ENCODE peak calls at places on chromosomes 2 and 18, in four cellular contexts. B, D, G and E are unnamed samples.
A peak's percentile ranks its signal among the peaks of the same experiment; 100 is the strongest.

GRCh38 chr2:240919161-240919781 is 13.1 kb downstream of the CROCC2 start:
- DNase-seq in B (peak; percentile 10), D (no peak), G (no peak), E (no peak)

GRCh38 chr2:225270053-225270452 is 129.5 kb upstream of the NYAP2 start:
- DNase-seq in B (no peak), D (no peak), G (no peak), E (no peak)

GRCh38 chr18:21179590-21180220 is 62.3 kb upstream of the GREB1L start:
- DNase-seq in B (no peak), D (peak; percentile 62), G (peak; percentile 57), E (peak; percentile 44)

GRCh38 chr18:56973487-56973886 is 173.4 kb upstream of the BOD1L2 start:
- DNase-seq in B (no peak), D (no peak), G (no peak), E (peak; percentile 13)

GRCh38 chr2:112491946-112492345 is 10.0 kb downstream of the TTL start:
- DNase-seq in B (no peak), D (no peak), G (no peak), E (no peak)

GRCh38 chr2:28713582-28714292 is 37.9 kb upstream of the PPP1CB start:
- DNase-seq in B (no peak), D (peak; percentile 80), G (no peak), E (peak; percentile 75)

GRCh38 chr2:20737505-20737904 is 70.6 kb downstream of the GDF7 start:
- DNase-seq in B (no peak), D (no peak), G (no peak), E (no peak)

GRCh38 chr18:41599529-41599928 is 355.5 kb upstream of the PIK3C3 start:
- DNase-seq in B (no peak), D (no peak), G (no peak), E (no peak)

GRCh38 chr2:42245392-42245791 is 76.2 kb downstream of the EML4 start:
- DNase-seq in B (no peak), D (no peak), G (no peak), E (no peak)

GRCh38 chr2:97664636-97664970 is 759 bp upstream of the ACTR1B start:
- DNase-seq in B (no peak), D (no peak), G (no peak), E (no peak)

GRCh38 chr2:66569321-66569851 is 134.5 kb downstream of the MEIS1 start:
- DNase-seq in B (no peak), D (no peak), G (no peak), E (no peak)

GRCh38 chr2:76381624-76382023 is 670.9 kb upstream of the GCFC2 start:
- DNase-seq in B (no peak), D (no peak), G (no peak), E (no peak)

GRCh38 chr18:32576296-32576916 is 105.7 kb upstream of the GAREM1 start:
- DNase-seq in B (peak; percentile 27), D (peak; percentile 7), G (no peak), E (peak; percentile 9)

GRCh38 chr18:52617931-52618330 is 277.9 kb downstream of the DCC start:
- DNase-seq in B (no peak), D (no peak), G (no peak), E (peak; percentile 3)

GRCh38 chr2:24101992-24102391 is 17.4 kb upstream of the TP53I3 start:
- DNase-seq in B (no peak), D (no peak), G (no peak), E (no peak)

GRCh38 chr2:117862459-117862858 is 48.0 kb downstream of the DDX18 start:
- DNase-seq in B (no peak), D (no peak), G (no peak), E (no peak)

GRCh38 chr2:43462866-43463641 is 132.8 kb downstream of the THADA start:
- DNase-seq in B (no peak), D (no peak), G (peak; percentile 38), E (no peak)

GRCh38 chr2:95401480-95401879 is 1.0 kb upstream of the FAHD2A start:
- DNase-seq in B (no peak), D (no peak), G (no peak), E (no peak)

GRCh38 chr18:48918660-48919415 is 31.9 kb downstream of the SMAD7 start:
- DNase-seq in B (no peak), D (no peak), G (no peak), E (no peak)

GRCh38 chr18:62118324-62118723 is 68.5 kb downstream of the PIGN start:
- DNase-seq in B (no peak), D (no peak), G (no peak), E (no peak)

GRCh38 chr2:55115795-55116597 is 65.7 kb upstream of the RTN4 start:
- DNase-seq in B (no peak), D (peak; percentile 72), G (no peak), E (peak; percentile 72)

GRCh38 chr2:176493221-176493825 is 224.1 kb downstream of the MTX2 start:
- DNase-seq in B (no peak), D (no peak), G (no peak), E (no peak)

GRCh38 chr2:46648141-46648742 is 168.9 kb downstream of the TMEM247 start:
- DNase-seq in B (no peak), D (peak; percentile 90), G (no peak), E (peak; percentile 94)

GRCh38 chr2:61645911-61646310 is 107.8 kb upstream of the XPO1 start:
- DNase-seq in B (no peak), D (peak; percentile 65), G (no peak), E (peak; percentile 74)

GRCh38 chr2:174610243-174610995 is 12.8 kb upstream of the WIPF1 start:
- DNase-seq in B (no peak), D (no peak), G (no peak), E (no peak)

GRCh38 chr18:70553245-70553960 is 264.6 kb downstream of the SOCS6 start:
- DNase-seq in B (no peak), D (no peak), G (no peak), E (no peak)

GRCh38 chr2:148532049-148532428 is 112.5 kb upstream of the EPC2 start:
- DNase-seq in B (no peak), D (no peak), G (no peak), E (no peak)

GRCh38 chr2:217788669-217789002 is 214.2 kb downstream of the TNS1 start:
- DNase-seq in B (no peak), D (no peak), G (no peak), E (no peak)

GRCh38 chr2:217790681-217791392 is 212.0 kb downstream of the TNS1 start:
- DNase-seq in B (no peak), D (peak; percentile 70), G (peak; percentile 27), E (peak; percentile 82)

GRCh38 chr2:217789003-217789735 is 213.6 kb downstream of the TNS1 start:
- DNase-seq in B (peak; percentile 88), D (peak; percentile 57), G (peak; percentile 85), E (peak; percentile 42)

GRCh38 chr2:217789736-217790181 is 213.0 kb downstream of the TNS1 start:
- DNase-seq in B (no peak), D (no peak), G (peak; percentile 27), E (no peak)

DNA sequence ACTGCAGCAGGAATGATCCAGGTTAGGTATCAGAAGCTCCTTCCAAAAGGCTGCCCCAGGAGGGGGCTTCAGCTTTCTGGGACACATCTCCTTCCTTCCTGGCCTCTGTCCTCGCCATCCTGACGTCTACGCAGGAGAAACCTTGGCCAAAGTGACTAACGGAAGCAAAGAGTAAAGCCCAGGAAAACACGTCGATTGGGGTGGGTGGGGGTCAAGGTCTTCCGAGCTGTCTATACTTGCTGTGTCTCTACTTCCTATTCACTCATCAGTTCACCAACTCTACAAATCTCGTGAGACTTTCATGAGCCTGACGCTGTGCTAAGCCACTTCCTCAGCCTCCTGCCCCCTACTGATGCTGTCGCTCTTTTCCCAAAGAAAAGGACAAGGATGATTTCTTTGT is 212.6 kb downstream of the TNS1 start:
- DNase-seq in B (no peak), D (no peak), G (peak; percentile 24), E (no peak)
- TF ChIP-seq CTCF in B (peak; percentile 21), D (no peak), G (no peak), E (no peak)

DNA sequence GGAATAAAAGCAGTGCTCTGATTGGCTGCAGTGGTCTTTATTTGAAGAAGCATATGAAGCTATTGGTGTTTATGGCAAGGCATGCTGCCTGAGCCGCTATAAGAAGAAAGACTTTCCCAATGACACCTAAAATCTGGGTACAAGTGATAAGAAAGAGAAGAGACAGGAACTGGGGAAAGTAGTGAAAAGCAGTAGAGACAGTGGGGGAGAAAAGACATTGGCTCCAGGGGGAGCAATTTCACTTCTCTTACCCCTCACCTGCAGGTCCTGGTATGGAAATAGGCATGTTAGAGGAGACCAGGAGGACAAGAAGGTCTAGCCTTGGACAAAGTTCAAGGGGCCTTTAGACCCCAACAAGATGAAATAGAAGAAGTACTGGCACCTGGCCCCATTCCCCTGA is 47.1 kb downstream of the PLCL1 start:
- DNase-seq in B (no peak), D (no peak), G (no peak), E (no peak)
- TF ChIP-seq CTCF in B (no peak), D (no peak), G (no peak), E (no peak)

DNA sequence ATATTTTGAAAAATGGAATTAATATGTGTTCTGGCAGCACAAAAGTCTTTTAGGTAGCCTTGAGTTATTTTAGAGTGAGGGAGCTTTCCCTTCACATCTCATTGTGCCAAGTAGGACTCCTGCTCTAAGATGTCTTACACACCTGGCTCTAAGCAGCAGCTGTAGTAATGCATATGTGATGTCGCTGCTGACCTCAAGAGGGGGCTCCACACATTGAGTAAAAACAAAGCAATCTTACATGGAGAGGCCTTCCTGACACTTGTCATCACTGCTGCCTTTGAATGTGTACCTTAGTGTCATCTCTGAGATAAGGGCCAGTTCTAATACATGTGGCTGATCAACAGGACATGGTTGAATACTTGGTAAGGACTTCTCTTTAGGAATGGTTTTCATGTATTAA is 75.8 kb downstream of the ACTR3 start:
- DNase-seq in B (no peak), D (peak; percentile 62), G (no peak), E (peak; percentile 62)
- TF ChIP-seq CTCF in B (peak; percentile 27), D (peak; percentile 60), G (no peak), E (peak; percentile 64)

GRCh38 chr18:23503038-23503966 is at the start of gene RMC1:
- DNase-seq in B (peak; percentile 98), D (peak; percentile 96), G (peak; percentile 98), E (peak; percentile 69)
- TF ChIP-seq CTCF in B (peak; percentile 31), D (peak; percentile 17), G (peak; percentile 12), E (peak; percentile 12)

DNA sequence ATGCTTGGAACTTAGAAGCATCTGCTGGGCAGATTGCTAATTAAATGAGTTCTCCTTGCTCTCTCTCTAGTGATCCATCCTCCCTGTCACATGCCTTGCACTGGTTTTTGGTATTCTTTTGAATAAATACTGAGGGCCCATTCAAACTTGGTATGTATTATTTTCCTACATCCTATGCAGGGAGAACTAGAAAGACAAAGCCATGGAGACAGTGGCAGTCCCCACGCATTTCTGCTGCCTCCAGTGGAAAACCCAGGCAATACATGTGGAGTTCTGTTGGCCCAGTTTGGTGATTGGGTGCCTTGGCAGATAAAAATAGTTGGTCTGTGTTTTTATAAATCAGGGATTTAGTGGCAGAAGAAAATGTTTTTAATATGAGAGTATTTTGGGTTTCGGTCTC is 68.7 kb downstream of the DIS3L2 start:
- DNase-seq in B (no peak), D (no peak), G (no peak), E (no peak)
- TF ChIP-seq CTCF in B (peak; percentile 18), D (peak; percentile 28), G (no peak), E (no peak)

DNA sequence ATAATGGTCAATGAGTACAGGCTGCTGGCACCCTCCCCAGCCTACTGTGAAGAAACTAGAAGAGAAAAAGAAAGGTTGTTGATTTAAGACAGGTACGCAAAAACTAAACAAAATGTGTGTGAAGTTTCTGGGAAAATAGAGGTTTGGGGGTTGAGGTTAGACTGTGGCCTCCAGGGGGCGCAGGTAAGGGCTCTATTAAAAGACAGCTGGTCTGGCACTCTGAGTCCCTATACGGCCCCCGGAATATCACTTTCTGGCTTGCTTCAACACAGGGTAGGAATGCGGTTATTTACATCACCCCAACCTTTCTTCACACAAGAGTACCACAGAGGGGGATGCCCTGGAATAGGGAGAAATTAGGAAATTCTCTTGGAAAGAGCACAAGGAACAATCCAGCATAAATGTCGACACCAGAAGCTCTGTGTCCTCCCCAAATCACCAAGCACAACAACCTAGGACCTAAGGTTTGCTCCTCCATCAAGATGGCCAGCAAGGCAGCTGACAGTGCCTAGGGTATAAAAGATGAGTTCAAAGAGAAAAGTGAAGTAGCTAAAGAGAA is 480.8 kb upstream of the KLHL29 start:
- DNase-seq in B (peak; percentile 22), D (peak; percentile 1), G (peak; percentile 32), E (no peak)
- TF ChIP-seq CTCF in B (peak; percentile 25), D (peak; percentile 29), G (no peak), E (peak; percentile 40)